ENCODE peak calls at places on chromosomes 12 and 14, in four cellular contexts. H is stimulated activated CD8-positive, alpha-beta memory T cell treated with anti-CD3 and anti-CD28 coated beads, Interleukin-15, amount 100 ng/mL, for 1 hour; F is A172; A is astrocyte of the spinal cord. O is an unnamed sample.

GRCh38 chr12:102024765-102025164 is 37.0 kb downstream of the WASHC3 start:
- DNase-seq in F (no peak), A (no peak), H (no peak), O (no peak)

GRCh38 chr14:21867541-21867940 is 193.9 kb upstream of the OR4E1 start:
- DNase-seq in F (no peak), A (peak), H (no peak), O (no peak)

GRCh38 chr14:65958664-65959562 is 527.3 kb upstream of the CCDC196 start:
- DNase-seq in F (peak), H (no peak), A (peak), O (no peak)

GRCh38 chr12:131102493-131102931 is 148.8 kb downstream of the ADGRD1 start:
- DNase-seq in H (no peak), A (no peak), F (no peak), O (no peak)

GRCh38 chr12:131917139-131917710 is 11.9 kb upstream of the PUS1 start:
- DNase-seq in A (no peak), F (no peak), H (no peak), O (no peak)

GRCh38 chr14:63717704-63718103 is 10.2 kb downstream of the SGPP1 start:
- DNase-seq in A (peak), F (peak), H (no peak), O (no peak)

GRCh38 chr14:59098377-59098776 is 90.1 kb upstream of the DAAM1 start:
- DNase-seq in H (no peak), A (peak), F (peak), O (no peak)

GRCh38 chr12:31362115-31362758 is 36.3 kb upstream of the SINHCAF start:
- DNase-seq in A (no peak), H (no peak), F (no peak), O (peak)

GRCh38 chr12:109777544-109777943 is 55.7 kb downstream of the TRPV4 start:
- DNase-seq in A (no peak), H (no peak), F (peak), O (no peak)

GRCh38 chr12:57386187-57386720 is 44.6 kb downstream of the R3HDM2 start:
- DNase-seq in F (no peak), H (no peak), A (no peak), O (peak)

GRCh38 chr12:110426300-110426910 is 22.9 kb upstream of the ANAPC7 start:
- DNase-seq in A (no peak), H (no peak), F (no peak), O (no peak)

GRCh38 chr14:45810152-45810872 is 557.3 kb upstream of the MIS18BP1 start:
- DNase-seq in F (no peak), A (no peak), H (no peak), O (no peak)

GRCh38 chr12:108611884-108612415 is 14.1 kb upstream of the TMEM119 start:
- DNase-seq in F (peak), H (no peak), A (peak), O (peak)

GRCh38 chr14:100222219-100223093 is 16.5 kb upstream of the YY1 start:
- DNase-seq in H (no peak), F (no peak), A (no peak), O (no peak)

GRCh38 chr12:130164931-130165330 is 2.7 kb downstream of the FZD10 start:
- DNase-seq in F (no peak), A (no peak), H (no peak), O (no peak)

GRCh38 chr14:56087824-56088571 is 30.2 kb upstream of the PELI2 start:
- DNase-seq in F (no peak), A (peak), H (no peak), O (no peak)

GRCh38 chr14:95516554-95517209 is at the start of gene SYNE3:
- DNase-seq in F (no peak), H (no peak), A (no peak), O (peak)

GRCh38 chr14:92510972-92511371 is 2.6 kb upstream of the RIN3 start:
- DNase-seq in H (no peak), A (no peak), F (no peak), O (peak)

GRCh38 chr12:126700115-126700514 is 1566.9 kb upstream of the TMEM132C start:
- DNase-seq in H (no peak), A (peak), F (no peak), O (no peak)

GRCh38 chr14:31162910-31163649 is 44.5 kb downstream of the HECTD1 start:
- DNase-seq in F (no peak), H (no peak), A (no peak), O (no peak)

GRCh38 chr12:70744133-70744532 is 106.9 kb upstream of the PTPRB start:
- DNase-seq in A (no peak), F (peak), H (no peak), O (no peak)

GRCh38 chr14:21694425-21694824 is 20.8 kb upstream of the OR4E1 start:
- DNase-seq in H (no peak), A (no peak), F (no peak), O (no peak)

GRCh38 chr12:122887817-122888212 is 8.1 kb downstream of the VPS37B start:
- DNase-seq in A (no peak), F (no peak), H (no peak), O (no peak)

GRCh38 chr12:54708836-54709235 is 60.7 kb upstream of the DCD start:
- DNase-seq in A (no peak), H (no peak), F (no peak), O (no peak)

O was measured in WTC11.